ENCODE peak calls at places on chromosome 17, in eight cellular contexts. E is cardiac fibroblast; W is Calu3; T is HEK293T; B is fibroblast of villous mesenchyme; H is AG08395; U is activated T-cell treated with anti-CD3 and anti-CD28 coated beads for 24 hours; Y is naive thymus-derived CD8-positive, alpha-beta T cell. S is an unnamed sample.

GRCh38 chr17:79548116-79548515 is 62.7 kb downstream of the RBFOX3 start:
- DNase-seq in E (no peak), W (no peak), T (no peak), B (no peak), H (no peak), U (no peak), Y (peak), S (no peak)

GRCh38 chr17:522912-523311 is 170.3 kb upstream of the RPH3AL start:
- DNase-seq in E (no peak), W (no peak), T (no peak), B (no peak), H (no peak), U (no peak), Y (no peak), S (no peak)

GRCh38 chr17:44518032-44518431 is 14.8 kb upstream of the GPATCH8 start:
- DNase-seq in E (peak), W (no peak), T (no peak), B (peak), H (peak), U (no peak), Y (no peak), S (no peak)

GRCh38 chr17:41625602-41626001 is 1.2 kb upstream of the KRT17 start:
- DNase-seq in E (no peak), W (peak), T (no peak), B (no peak), H (no peak), U (no peak), Y (peak), S (no peak)

GRCh38 chr17:39186481-39187002 is 10.9 kb downstream of the CACNB1 start:
- DNase-seq in E (no peak), W (no peak), T (no peak), B (no peak), H (no peak), U (no peak), Y (no peak), S (no peak)

GRCh38 chr17:42067371-42068180 is 17.2 kb upstream of the C17orf113 start:
- DNase-seq in E (peak), W (peak), T (peak), B (peak), H (peak), U (peak), Y (peak), S (peak)

GRCh38 chr17:71208111-71208704 is 912.6 kb upstream of the SOX9 start:
- DNase-seq in E (peak), W (no peak), T (no peak), B (peak), H (peak), U (no peak), Y (no peak), S (no peak)

GRCh38 chr17:78495634-78496033 is 81.6 kb downstream of the DNAH17 start:
- DNase-seq in E (no peak), W (no peak), T (no peak), B (no peak), H (no peak), U (no peak), Y (no peak), S (no peak)

GRCh38 chr17:5055543-5055942 is 20.3 kb upstream of the SLC52A1 start:
- DNase-seq in E (no peak), W (no peak), T (no peak), B (no peak), H (no peak), U (no peak), Y (no peak), S (no peak)

GRCh38 chr17:40087903-40088718 is 12.3 kb downstream of the NR1D1 start:
- DNase-seq in E (no peak), W (no peak), T (no peak), B (no peak), H (no peak), U (no peak), Y (no peak), S (no peak)

GRCh38 chr17:21177854-21178600 is 35.9 kb downstream of the TMEM11 start:
- DNase-seq in E (no peak), W (no peak), T (no peak), B (no peak), H (no peak), U (no peak), Y (no peak), S (no peak)

GRCh38 chr17:27473748-27474609 is 17.7 kb downstream of the KSR1 start:
- DNase-seq in E (peak), W (peak), T (no peak), B (peak), H (no peak), U (peak), Y (peak), S (peak)

GRCh38 chr17:79741751-79742588 is 11.2 kb downstream of the ENPP7 start:
- DNase-seq in E (peak), W (peak), T (peak), B (peak), H (peak), U (peak), Y (peak), S (peak)

GRCh38 chr17:45040459-45040858 is 11.0 kb downstream of the DCAKD start:
- DNase-seq in E (no peak), W (no peak), T (no peak), B (no peak), H (no peak), U (no peak), Y (no peak), S (no peak)

GRCh38 chr17:48992433-48992832 is 4.8 kb upstream of the IGF2BP1 start:
- DNase-seq in E (no peak), W (no peak), T (no peak), B (no peak), H (no peak), U (no peak), Y (no peak), S (no peak)

GRCh38 chr17:12137859-12138258 is 117.2 kb downstream of the MAP2K4 start:
- DNase-seq in E (no peak), W (no peak), T (no peak), B (no peak), H (no peak), U (no peak), Y (no peak), S (no peak)